ENCODE peak calls at places on chromosomes 2 and 18, in four cellular contexts. C is K562, E is H1, D is HepG2. Q is an unnamed sample.

GRCh38 chr2:15388406-15389325 is 172.5 kb downstream of the NBAS start:
- DNase-seq in C (no peak), E (no peak), D (peak), Q (no peak)

GRCh38 chr2:127644661-127645394 is 1.1 kb upstream of the GPR17 start:
- DNase-seq in C (no peak), E (no peak), D (no peak), Q (no peak)

GRCh38 chr2:61853086-61853847 is 593 bp downstream of the FAM161A start:
- DNase-seq in C (peak), E (peak), D (peak), Q (peak)

GRCh38 chr2:106841886-106842645 is 43.9 kb downstream of the ST6GAL2 start:
- DNase-seq in C (no peak), E (no peak), D (no peak), Q (no peak)

GRCh38 chr18:58505181-58505580 is 123.7 kb downstream of the ALPK2 start:
- DNase-seq in C (no peak), E (no peak), D (no peak), Q (no peak)

GRCh38 chr18:9101730-9102390 is 639 bp upstream of the NDUFV2 start:
- DNase-seq in C (peak), E (no peak), D (peak), Q (peak)

GRCh38 chr18:79934311-79935097 is 16.9 kb downstream of the SLC66A2 start:
- DNase-seq in C (peak), E (no peak), D (peak), Q (no peak)

GRCh38 chr18:32577561-32577960 is 106.9 kb upstream of the GAREM1 start:
- DNase-seq in C (no peak), E (no peak), D (no peak), Q (no peak)

GRCh38 chr2:231530099-231531085 is at the start of gene NMUR1:
- DNase-seq in C (peak), E (no peak), D (no peak), Q (peak)

GRCh38 chr2:36650031-36650430 is 46.5 kb upstream of the VIT start:
- DNase-seq in C (peak), E (no peak), D (peak), Q (peak)

GRCh38 chr2:27824401-27824800 is 52.9 kb downstream of the MRPL33 start:
- DNase-seq in C (no peak), E (no peak), D (no peak), Q (no peak)

GRCh38 chr2:235234711-235235110 is 259.1 kb upstream of the AGAP1 start:
- DNase-seq in C (no peak), E (no peak), D (no peak), Q (no peak)

GRCh38 chr18:79586436-79587297 is 92.9 kb upstream of the CTDP1 start:
- DNase-seq in C (peak), E (no peak), D (no peak), Q (no peak)

GRCh38 chr2:205695460-205695979 is 13.2 kb downstream of the NRP2 start:
- DNase-seq in C (no peak), E (no peak), D (no peak), Q (no peak)

GRCh38 chr2:37527362-37527761 is 144.1 kb downstream of the CDC42EP3 start:
- DNase-seq in C (no peak), E (no peak), D (no peak), Q (no peak)

GRCh38 chr2:219294356-219295351 is 14.5 kb downstream of the PTPRN start:
- DNase-seq in C (peak), E (peak), D (peak), Q (peak)

GRCh38 chr2:80525152-80525551 is 220.6 kb upstream of the LRRTM1 start:
- DNase-seq in C (no peak), E (no peak), D (no peak), Q (no peak)

GRCh38 chr2:239055756-239056493 is 208.0 kb downstream of the TWIST2 start:
- DNase-seq in C (no peak), E (no peak), D (no peak), Q (no peak)

DNA sequence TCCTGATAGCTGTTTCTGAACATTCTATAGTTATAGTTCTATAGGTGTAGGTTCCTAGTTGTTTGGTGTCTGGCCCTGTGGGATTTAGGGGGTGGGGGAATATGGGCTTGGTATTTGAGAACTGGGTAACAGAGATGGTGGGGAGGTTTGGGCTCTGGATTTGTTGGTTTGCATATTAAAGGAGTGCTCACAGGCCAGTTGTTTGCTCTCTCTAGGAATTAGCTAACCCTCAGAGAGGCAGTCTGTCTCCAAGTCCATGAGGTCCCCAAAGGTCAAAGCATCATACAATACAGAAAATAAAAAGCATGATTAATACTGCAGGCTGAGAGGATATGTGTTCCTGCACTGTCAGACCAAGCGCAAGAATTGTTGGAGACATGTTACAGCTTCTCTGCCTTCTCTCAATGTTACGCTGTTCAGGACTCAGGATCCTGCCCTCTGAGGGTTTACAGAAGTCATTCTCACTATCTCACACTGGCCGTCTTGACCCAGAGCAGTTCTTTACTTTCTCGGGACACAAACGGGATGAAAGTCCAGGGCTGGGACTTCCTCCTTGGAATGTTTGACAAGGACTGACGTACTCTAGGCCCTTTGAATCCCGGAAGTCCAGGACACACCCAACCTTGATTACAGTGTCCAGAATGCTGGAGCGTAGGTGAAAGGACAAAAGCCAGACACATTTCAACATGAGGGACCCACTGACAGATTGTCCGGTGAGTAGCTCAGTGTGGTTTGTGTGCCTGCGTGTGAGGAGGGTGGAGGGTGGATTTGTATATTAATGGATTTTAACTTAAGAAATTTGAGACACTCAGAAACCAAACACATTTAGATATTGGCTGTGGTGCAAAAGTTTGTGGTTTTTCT is at the start of gene NOSTRIN:
- DNase-seq in C (peak), E (no peak), D (peak), Q (peak)
- TF ChIP-seq EP300 in C (peak), E (no peak), D (no peak), Q (no peak)

GRCh38 chr2:174076948-174077347 is 111.8 kb upstream of the SP3 start:
- DNase-seq in C (no peak), E (no peak), D (no peak), Q (no peak)

GRCh38 chr2:174074831-174075230 is 109.7 kb upstream of the SP3 start:
- DNase-seq in C (peak), E (no peak), D (no peak), Q (no peak)

GRCh38 chr2:174080672-174081121 is 115.5 kb upstream of the SP3 start:
- DNase-seq in C (peak), E (no peak), D (no peak), Q (no peak)

GRCh38 chr2:174076040-174076439 is 110.9 kb upstream of the SP3 start:
- DNase-seq in C (no peak), E (no peak), D (no peak), Q (no peak)

GRCh38 chr2:174078275-174078674 is 113.1 kb upstream of the SP3 start:
- DNase-seq in C (no peak), E (no peak), D (no peak), Q (no peak)
- H3K4me3 ChIP-seq in C (no peak), E (no peak), D (no peak), Q (no peak)

GRCh38 chr2:7646661-7647060 is 729.4 kb downstream of the RNF144A start:
- DNase-seq in C (no peak), E (no peak), D (no peak), Q (no peak)

GRCh38 chr2:7646024-7646423 is 728.8 kb downstream of the RNF144A start:
- DNase-seq in C (no peak), E (no peak), D (no peak), Q (no peak)

GRCh38 chr2:7653617-7654016 is 736.4 kb downstream of the RNF144A start:
- DNase-seq in C (no peak), E (no peak), D (no peak), Q (no peak)

GRCh38 chr2:7648381-7648780 is 731.2 kb downstream of the RNF144A start:
- DNase-seq in C (no peak), E (no peak), D (no peak), Q (no peak)

DNA sequence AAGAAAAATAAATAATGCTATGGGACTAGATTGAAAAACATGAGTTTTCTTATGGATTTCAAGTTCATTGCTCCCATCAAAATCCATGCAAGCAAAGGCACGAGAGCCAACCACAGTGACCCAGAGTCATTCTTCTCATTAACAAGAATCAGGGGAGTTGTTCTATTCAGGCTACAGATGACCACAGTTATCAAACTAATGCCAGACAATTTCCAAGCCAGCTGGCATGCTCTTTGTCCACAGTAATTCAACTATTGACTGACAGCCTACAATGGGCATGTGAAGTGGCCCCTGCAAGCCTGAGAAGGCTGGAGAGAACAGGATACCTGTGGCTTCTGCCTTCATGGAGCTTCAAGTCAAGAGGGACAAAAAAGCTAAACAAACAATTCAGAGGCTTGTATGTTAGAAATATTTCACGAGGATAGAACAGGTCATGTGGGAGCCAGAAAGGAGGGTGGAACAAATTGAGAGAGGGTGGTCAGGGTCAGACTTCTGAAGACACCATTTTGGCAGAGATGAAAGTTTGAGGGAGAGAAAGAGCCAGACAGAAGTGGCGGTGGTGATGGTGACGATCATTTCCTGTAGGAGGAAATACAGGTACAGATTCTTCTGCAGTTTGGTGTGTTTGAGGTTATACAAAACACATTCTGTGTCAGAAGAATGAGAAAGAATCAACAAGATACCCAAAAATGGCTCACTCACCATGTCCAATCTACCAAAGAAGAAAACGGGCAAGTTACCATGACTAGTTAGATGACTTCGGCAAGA is 732.4 kb downstream of the RNF144A start:
- DNase-seq in C (no peak), E (no peak), D (no peak), Q (no peak)
- TF ChIP-seq MAFK in C (no peak), E (no peak), D (no peak), Q (no peak)

DNA sequence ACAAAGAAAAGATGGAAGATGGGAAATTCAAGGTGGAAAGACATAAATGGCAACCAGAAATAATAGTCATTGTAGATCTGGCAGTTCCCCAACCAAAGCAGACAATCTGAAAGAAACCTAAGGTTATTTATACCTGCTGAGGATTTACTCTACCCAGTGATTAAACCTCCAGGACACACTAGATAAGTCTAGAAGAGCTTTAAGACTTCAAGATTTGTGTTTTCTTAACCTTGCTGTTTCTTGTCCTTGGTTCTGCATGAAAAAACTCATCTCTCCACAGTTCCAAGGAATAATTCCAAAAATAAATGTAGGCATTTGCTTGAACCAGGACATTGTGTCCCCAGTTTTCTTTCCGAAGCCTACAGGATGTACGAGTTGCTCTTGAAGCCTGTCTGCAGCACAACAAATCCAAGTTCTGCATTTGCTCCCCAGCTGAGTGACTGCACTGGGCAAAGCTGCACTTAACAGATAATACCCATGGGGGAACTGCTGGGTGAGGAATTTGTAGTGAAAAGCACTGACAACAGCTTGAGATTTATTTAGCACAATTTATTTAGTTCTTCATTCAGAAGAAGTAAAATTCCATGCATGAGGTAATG is 19.7 kb downstream of the DTNA start:
- DNase-seq in C (no peak), E (no peak), D (no peak), Q (no peak)
- TF ChIP-seq EP300 in C (no peak), E (no peak), D (no peak), Q (no peak)